ENCODE peak calls at places on chromosomes 6 and 20, in six cellular contexts. E, G, M, I, R and O are unnamed samples. For H3K4me1, the result is how much of the 10 kb centered on the place peaks cover.

GRCh38 chr20:33079267-33079666 is at the start of gene BPIFB4:
- DNase-seq in E (no peak), G (no peak), M (no peak), I (no peak), R (no peak), O (no peak)

GRCh38 chr6:138774370-138774769 is 801 bp downstream of the CCDC28A start:
- DNase-seq in E (no peak), G (no peak), M (no peak), I (no peak), R (peak), O (no peak)

GRCh38 chr6:135085700-135086413 is 31.2 kb upstream of the HBS1L start:
- DNase-seq in E (no peak), G (no peak), M (no peak), I (no peak), R (no peak), O (no peak)

GRCh38 chr6:118965354-118965753 is 30.4 kb upstream of the MCM9 start:
- DNase-seq in E (no peak), G (no peak), M (no peak), I (no peak), R (no peak), O (no peak)

GRCh38 chr6:157893238-157893637 is 70.2 kb downstream of the SNX9 start:
- DNase-seq in E (no peak), G (peak), M (no peak), I (no peak), R (no peak), O (no peak)

GRCh38 chr6:20688710-20689500 is 154.6 kb downstream of the CDKAL1 start:
- DNase-seq in E (no peak), G (no peak), M (no peak), I (no peak), R (no peak), O (no peak)

GRCh38 chr6:15444881-15445280 is 199.0 kb downstream of the JARID2 start:
- DNase-seq in E (no peak), G (no peak), M (no peak), I (no peak), R (no peak), O (no peak)

GRCh38 chr20:41029150-41029872 is 689 bp downstream of the TOP1 start:
- DNase-seq in E (peak), G (no peak), M (peak), I (peak), R (no peak), O (peak)

GRCh38 chr6:35469711-35470662 is 1.8 kb downstream of the RPL10A start:
- DNase-seq in E (no peak), G (no peak), M (no peak), I (no peak), R (no peak), O (no peak)

GRCh38 chr20:3315110-3315509 is 76.1 kb upstream of the SLC4A11 start:
- DNase-seq in E (no peak), G (no peak), M (no peak), I (no peak), R (no peak), O (no peak)

GRCh38 chr6:30087876-30088275 is 12.3 kb upstream of the RNF39 start:
- DNase-seq in E (no peak), G (no peak), M (no peak), I (no peak), R (no peak), O (no peak)

GRCh38 chr20:35604444-35604750 is 11.2 kb upstream of the SPAG4 start:
- DNase-seq in E (no peak), G (no peak), M (no peak), I (no peak), R (no peak), O (peak)

GRCh38 chr20:49894073-49894470 is 21.3 kb downstream of the SPATA2 start:
- DNase-seq in E (no peak), G (no peak), M (no peak), I (no peak), R (no peak), O (peak)

GRCh38 chr6:37256692-37257319 is 766 bp upstream of the TBC1D22B start:
- DNase-seq in E (no peak), G (no peak), M (no peak), I (no peak), R (no peak), O (no peak)

GRCh38 chr6:37807656-37808055 is 11.9 kb upstream of the ZFAND3 start:
- DNase-seq in E (peak), G (no peak), M (no peak), I (no peak), R (no peak), O (no peak)

GRCh38 chr20:2337142-2337541 is 41.3 kb downstream of the TGM3 start:
- DNase-seq in E (no peak), G (no peak), M (no peak), I (no peak), R (no peak), O (no peak)

GRCh38 chr6:113352029-113352801 is 504.9 kb upstream of the MARCKS start:
- DNase-seq in E (no peak), G (no peak), M (peak), I (no peak), R (no peak), O (no peak)

GRCh38 chr20:23243791-23244190 is 106.8 kb upstream of the NXT1 start:
- DNase-seq in E (no peak), G (no peak), M (no peak), I (no peak), R (no peak), O (no peak)

GRCh38 chr6:15443119-15443518 is 197.2 kb downstream of the JARID2 start:
- DNase-seq in E (no peak), G (no peak), M (no peak), I (no peak), R (no peak), O (no peak)

GRCh38 chr6:164208371-164208770 is 793.9 kb downstream of the QKI start:
- DNase-seq in E (no peak), G (no peak), M (no peak), I (no peak), R (no peak), O (no peak)

GRCh38 chr6:127102299-127102698 is 16.2 kb upstream of the RSPO3 start:
- DNase-seq in E (no peak), G (no peak), M (peak), I (no peak), R (no peak), O (no peak)

GRCh38 chr6:89035252-89036106 is 45.1 kb upstream of the PNRC1 start:
- DNase-seq in E (no peak), G (no peak), M (peak), I (peak), R (peak), O (peak)
- H3K4me1 ChIP-seq in E (under half), G (under half), M (under half), I (under half), R (under half), O (under half)

GRCh38 chr6:124882580-124883393 is 79.5 kb upstream of the RNF217 start:
- DNase-seq in E (no peak), G (no peak), M (no peak), I (no peak), R (no peak), O (no peak)
- H3K4me3 ChIP-seq in E (no peak), G (no peak), M (peak), I (no peak), R (no peak), O (no peak)

GRCh38 chr6:43229803-43230239 is 540 bp upstream of the DNPH1 start:
- DNase-seq in E (no peak), G (no peak), M (no peak), I (no peak), R (no peak), O (peak)

GRCh38 chr6:43228951-43229802 is at the start of gene DNPH1:
- DNase-seq in E (peak), G (peak), M (peak), I (peak), R (peak), O (peak)

GRCh38 chr6:43223175-43223574 is 6.1 kb downstream of the DNPH1 start:
- DNase-seq in E (no peak), G (peak), M (no peak), I (no peak), R (no peak), O (peak)

GRCh38 chr6:43222418-43223059 is 6.7 kb downstream of the DNPH1 start:
- DNase-seq in E (no peak), G (no peak), M (no peak), I (no peak), R (no peak), O (peak)

GRCh38 chr6:43226192-43226851 is 3.0 kb downstream of the DNPH1 start:
- DNase-seq in E (no peak), G (no peak), M (no peak), I (no peak), R (no peak), O (peak)
- H3K27ac ChIP-seq in E (no peak), G (peak), M (no peak), I (no peak), R (no peak), O (no peak)

DNA sequence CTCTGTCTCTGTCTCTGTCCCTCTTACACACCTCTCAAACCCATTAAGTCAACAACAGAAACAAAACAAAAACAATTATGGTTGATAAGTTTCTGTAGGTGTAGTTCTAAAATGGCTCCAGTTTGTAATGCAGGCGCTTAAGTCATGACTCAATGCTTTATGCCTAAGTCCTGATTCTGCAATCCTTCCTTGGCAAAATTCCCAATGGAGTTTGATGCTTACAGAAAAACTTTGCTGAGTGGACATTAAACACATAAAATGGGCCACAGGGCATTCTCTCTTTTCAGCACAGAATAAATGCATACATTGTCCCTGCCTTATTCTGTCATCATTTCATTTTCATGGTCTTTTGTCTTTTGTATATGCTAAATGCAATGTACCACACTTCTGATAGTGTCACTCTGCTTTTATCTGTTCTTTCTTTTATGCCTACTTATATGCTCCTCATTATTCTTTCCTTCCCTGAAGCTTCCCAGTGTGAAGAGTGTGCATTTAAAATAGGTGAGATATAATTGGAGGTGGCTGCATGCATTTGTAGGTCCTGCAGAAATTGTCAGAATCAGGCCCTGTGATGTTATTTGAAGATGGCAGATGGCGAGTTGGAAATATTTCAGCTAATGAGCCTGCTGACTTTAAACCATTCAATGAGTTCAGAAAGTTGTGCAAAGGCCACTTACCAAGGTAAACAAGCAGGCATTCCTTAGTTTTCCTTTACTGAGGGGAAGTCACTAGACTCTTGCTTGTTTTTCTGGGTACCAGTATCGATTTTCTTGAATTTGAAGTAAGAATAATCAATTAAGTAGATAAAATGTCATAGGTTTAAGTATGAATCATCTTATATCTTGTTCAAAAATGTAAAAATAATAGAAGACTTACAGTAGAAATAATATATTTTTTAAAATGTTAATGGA is 313.1 kb downstream of the TRDN start:
- DNase-seq in E (no peak), G (no peak), M (no peak), I (no peak), R (no peak), O (no peak)
- H3K4me1 ChIP-seq in E (under half), G (under half), M (under half), I (under half), R (under half), O (under half)

GRCh38 chr6:108441141-108441540 is 119.6 kb upstream of the FOXO3 start:
- DNase-seq in E (no peak), G (no peak), M (no peak), I (no peak), R (no peak), O (no peak)

GRCh38 chr6:108442770-108443520 is 117.8 kb upstream of the FOXO3 start:
- DNase-seq in E (no peak), G (no peak), M (no peak), I (no peak), R (no peak), O (no peak)

GRCh38 chr6:108448481-108448880 is 112.2 kb upstream of the FOXO3 start:
- DNase-seq in E (no peak), G (no peak), M (no peak), I (no peak), R (no peak), O (no peak)

DNA sequence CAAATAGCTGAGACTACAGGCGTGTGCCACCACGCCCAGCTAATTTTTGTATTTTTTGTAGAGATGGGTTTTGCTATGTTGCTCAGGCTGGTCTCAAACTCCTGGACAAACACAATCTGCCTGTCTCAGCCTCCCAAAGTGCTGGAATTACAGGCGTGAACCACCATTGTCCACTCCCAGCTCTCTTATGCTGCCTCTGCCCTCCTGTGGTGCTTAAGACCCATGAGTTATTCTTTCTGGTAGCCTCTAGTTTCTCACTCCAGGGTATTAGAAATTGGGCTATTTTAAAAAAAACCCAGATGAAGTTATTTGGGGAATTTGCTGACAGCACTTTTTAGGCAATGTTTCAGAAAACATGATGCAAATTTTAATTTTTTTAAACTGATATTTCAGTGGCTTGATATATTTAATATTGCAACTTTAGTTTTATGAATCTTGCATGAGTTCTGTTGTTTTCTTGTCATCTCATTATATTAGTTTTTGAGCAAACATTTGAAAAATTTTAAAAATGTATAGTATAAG is 114.0 kb upstream of the FOXO3 start:
- DNase-seq in E (no peak), G (no peak), M (no peak), I (no peak), R (no peak), O (no peak)
- H3K4me3 ChIP-seq in E (no peak), G (no peak), M (no peak), I (no peak), R (no peak), O (no peak)